ENCODE peak calls at places on chromosomes 6 and 20, in ten cellular contexts. Z is heart left ventricle, W is kidney epithelial cell, X is mucosa of descending colon, B is adrenal gland, S is ascending aorta, E is lung, K is mammary epithelial cell, C is cardiac fibroblast, Q is fibroblast of lung. N is an unnamed sample.
A peak's percentile ranks its signal among the peaks of the same experiment; 100 is the strongest.

GRCh38 chr20:59955131-59955796 is 3.0 kb upstream of the CDH26 start:
- DNase-seq in Z (no peak), W (no peak), X (no peak), B (peak; percentile 30), S (no peak), E (no peak), K (no peak), C (no peak), Q (peak; percentile 14), N (no peak)

GRCh38 chr6:15398657-15399287 is 152.9 kb downstream of the JARID2 start:
- DNase-seq in Z (no peak), W (no peak), X (no peak), B (no peak), S (no peak), E (no peak), K (no peak), C (no peak), Q (no peak), N (no peak)

GRCh38 chr6:14674458-14674857 is 556.9 kb downstream of the CD83 start:
- DNase-seq in Z (no peak), W (no peak), X (no peak), B (no peak), S (no peak), E (no peak), K (no peak), C (no peak), Q (no peak), N (no peak)

GRCh38 chr6:133646021-133646682 is 242.8 kb upstream of the TCF21 start:
- DNase-seq in Z (no peak), W (peak; percentile 65), X (no peak), B (no peak), S (no peak), E (no peak), K (peak; percentile 46), C (peak; percentile 58), Q (peak; percentile 46), N (peak; percentile 71)

GRCh38 chr6:84773431-84774173 is 9.2 kb upstream of the TBX18 start:
- DNase-seq in Z (peak; percentile 41), W (no peak), X (peak; percentile 23), B (no peak), S (no peak), E (no peak), K (peak; percentile 37), C (peak; percentile 66), Q (no peak), N (peak; percentile 73)

GRCh38 chr20:14637441-14637840 is 300.0 kb upstream of the FLRT3 start:
- DNase-seq in Z (no peak), W (no peak), X (no peak), B (no peak), S (no peak), E (no peak), K (no peak), C (no peak), Q (no peak), N (no peak)

GRCh38 chr6:119312875-119313338 is 36.7 kb downstream of the MAN1A1 start:
- DNase-seq in Z (no peak), W (no peak), X (no peak), B (no peak), S (no peak), E (no peak), K (no peak), C (no peak), Q (no peak), N (no peak)

GRCh38 chr6:169398342-169399105 is 144.9 kb upstream of the THBS2 start:
- DNase-seq in Z (no peak), W (no peak), X (no peak), B (no peak), S (no peak), E (peak; percentile 21), K (peak; percentile 8), C (no peak), Q (no peak), N (no peak)

GRCh38 chr6:11329841-11330765 is 97.6 kb upstream of the NEDD9 start:
- DNase-seq in Z (no peak), W (no peak), X (no peak), B (peak; percentile 21), S (no peak), E (no peak), K (no peak), C (no peak), Q (no peak), N (no peak)

GRCh38 chr6:155091756-155092155 is 96.6 kb downstream of the TIAM2 start:
- DNase-seq in Z (no peak), W (no peak), X (no peak), B (no peak), S (no peak), E (no peak), K (no peak), C (no peak), Q (no peak), N (no peak)

GRCh38 chr6:38776515-38776914 is 61.4 kb downstream of the DNAH8 start:
- DNase-seq in Z (no peak), W (no peak), X (no peak), B (no peak), S (no peak), E (no peak), K (peak; percentile 83), C (no peak), Q (no peak), N (no peak)

GRCh38 chr20:42553374-42553773 is 636.3 kb downstream of the PTPRT start:
- DNase-seq in Z (no peak), W (no peak), X (no peak), B (no peak), S (no peak), E (no peak), K (no peak), C (no peak), Q (no peak), N (no peak)

GRCh38 chr6:161265975-161266374 is 7.9 kb downstream of the AGPAT4 start:
- DNase-seq in Z (no peak), W (no peak), X (no peak), B (no peak), S (no peak), E (no peak), K (no peak), C (no peak), Q (no peak), N (no peak)

GRCh38 chr6:38068854-38069253 is 249.3 kb downstream of the ZFAND3 start:
- DNase-seq in Z (no peak), W (no peak), X (no peak), B (no peak), S (no peak), E (no peak), K (no peak), C (peak; percentile 25), Q (peak; percentile 14), N (no peak)

GRCh38 chr6:5996701-5997419 is 9.9 kb downstream of the NRN1 start:
- DNase-seq in Z (no peak), W (no peak), X (no peak), B (no peak), S (no peak), E (no peak), K (peak; percentile 23), C (peak; percentile 24), Q (no peak), N (peak; percentile 25)

GRCh38 chr6:136566007-136566487 is 15.8 kb upstream of the MAP7 start:
- DNase-seq in Z (peak; percentile 29), W (no peak), X (peak; percentile 77), B (no peak), S (no peak), E (no peak), K (no peak), C (no peak), Q (no peak), N (no peak)

GRCh38 chr6:150194200-150194599 is 51.4 kb downstream of the PPP1R14C start:
- DNase-seq in Z (no peak), W (no peak), X (no peak), B (no peak), S (no peak), E (no peak), K (no peak), C (no peak), Q (no peak), N (no peak)

GRCh38 chr6:160510199-160510598 is 153.9 kb downstream of the LPA start:
- DNase-seq in Z (no peak), W (no peak), X (no peak), B (no peak), S (no peak), E (no peak), K (peak; percentile 28), C (peak; percentile 40), Q (peak; percentile 65), N (peak; percentile 74)

GRCh38 chr20:51577432-51578144 is 35.1 kb upstream of the NFATC2 start:
- DNase-seq in Z (no peak), W (no peak), X (no peak), B (no peak), S (no peak), E (no peak), K (no peak), C (no peak), Q (no peak), N (no peak)
- TF ChIP-seq CTCF in Z (no peak), W (no peak), X (no peak), B (no peak), S (no peak), E (no peak), K (no peak), C (peak; percentile 1), Q (no peak), N (no peak)

GRCh38 chr6:53312355-53312754 is 36.4 kb downstream of the ELOVL5 start:
- DNase-seq in Z (no peak), W (no peak), X (no peak), B (no peak), S (no peak), E (no peak), K (no peak), C (no peak), Q (no peak), N (no peak)
- H3K4me3 ChIP-seq in Z (no peak overlapping the region), W (no peak overlapping the region), X (no peak overlapping the region), B (no peak overlapping the region), S (no peak overlapping the region), E (no peak overlapping the region), K (no peak overlapping the region), C (no peak overlapping the region), Q (no peak overlapping the region), N (no peak overlapping the region)

GRCh38 chr6:167045828-167046580 is 46.8 kb downstream of the CEP43 start:
- DNase-seq in Z (no peak), W (no peak), X (no peak), B (no peak), S (no peak), E (no peak), K (no peak), C (no peak), Q (no peak), N (no peak)
- TF ChIP-seq CTCF in Z (no peak), W (no peak), X (no peak), B (no peak), S (no peak), E (no peak), K (peak; percentile 51), C (no peak), Q (no peak), N (peak; percentile 5)

DNA sequence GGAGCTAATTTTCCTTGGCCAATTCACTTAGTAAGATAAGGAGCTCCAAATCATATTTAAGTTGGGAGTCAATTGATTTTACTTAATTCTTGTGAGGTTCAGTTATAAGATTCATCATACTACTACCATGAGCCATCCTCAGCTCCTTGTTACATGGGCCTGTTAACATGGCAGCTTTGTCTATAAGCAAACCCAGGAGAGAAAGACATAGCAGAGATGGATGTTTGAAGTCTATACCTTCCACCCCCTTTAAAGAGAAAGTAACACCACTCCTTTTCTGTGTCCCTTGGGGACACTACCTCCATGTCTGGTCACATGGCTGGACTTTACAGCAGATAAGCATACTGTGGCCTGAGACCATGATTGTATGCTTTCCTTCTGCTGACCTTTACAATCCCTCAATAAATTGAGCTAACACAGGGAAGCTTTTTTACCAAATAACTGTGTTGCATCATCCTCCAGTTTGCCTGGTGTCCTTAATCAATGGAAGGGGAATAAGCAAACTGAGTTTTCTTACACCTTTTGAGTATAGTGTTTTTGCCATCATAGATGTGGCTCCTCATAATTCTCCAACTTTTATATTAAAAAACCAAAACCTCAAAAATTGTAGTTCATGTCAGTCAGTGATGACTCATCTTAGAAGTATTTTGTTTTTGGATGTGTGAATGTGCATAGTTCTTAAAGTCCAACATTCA is 9.8 kb upstream of the ZNFX1 start:
- DNase-seq in Z (no peak), W (no peak), X (no peak), B (no peak), S (no peak), E (no peak), K (no peak), C (peak; percentile 66), Q (peak; percentile 73), N (peak; percentile 75)
- H3K4me3 ChIP-seq in Z (no peak overlapping the region), W (no peak overlapping the region), X (no peak overlapping the region), B (no peak overlapping the region), S (no peak overlapping the region), E (no peak overlapping the region), K (no peak overlapping the region), C (no peak overlapping the region), Q (no peak overlapping the region), N (no peak overlapping the region)